ENCODE peak calls at places on chromosome 19, in six cellular contexts. B, R, H, U, M and D are unnamed samples.

GRCh38 chr19:29811125-29812079 is at the start of gene CCNE1:
- DNase-seq in M (peak), U (peak), H (peak), B (peak), R (peak), D (no peak)

GRCh38 chr19:18416778-18417249 is 2.4 kb upstream of the SSBP4 start:
- DNase-seq in R (peak), H (peak), M (peak), U (no peak), B (peak), D (no peak)

GRCh38 chr19:33622809-33623511 is 1.2 kb downstream of the CHST8 start:
- DNase-seq in R (no peak), U (no peak), H (peak), B (no peak), M (peak), D (no peak)

GRCh38 chr19:14433454-14434156 is 499 bp downstream of the PKN1 start:
- DNase-seq in M (no peak), R (no peak), B (peak), U (no peak), H (no peak), D (no peak)

GRCh38 chr19:3366104-3366760 is at the start of gene NFIC:
- DNase-seq in M (peak), R (peak), U (peak), H (no peak), B (peak), D (no peak)

GRCh38 chr19:42497492-42498226 is 30.6 kb downstream of the CEACAM1 start:
- DNase-seq in U (no peak), B (peak), M (no peak), H (no peak), R (no peak), D (no peak)

GRCh38 chr19:14416743-14417214 is 2.4 kb downstream of the DDX39A start:
- DNase-seq in U (no peak), M (no peak), B (peak), R (no peak), H (no peak), D (no peak)

GRCh38 chr19:7806234-7806633 is 23.8 kb upstream of the EVI5L start:
- DNase-seq in B (no peak), M (no peak), H (no peak), U (no peak), R (no peak), D (no peak)

GRCh38 chr19:53076984-53077383 is 26.2 kb downstream of the ZNF160 start:
- DNase-seq in U (no peak), B (no peak), M (peak), R (peak), H (peak), D (no peak)

GRCh38 chr19:17703823-17704463 is 15.3 kb upstream of the MAP1S start:
- DNase-seq in H (no peak), M (peak), B (peak), R (peak), U (peak), D (no peak)

GRCh38 chr19:47573076-47574026 is at the start of gene ZNF541:
- DNase-seq in R (peak), U (no peak), M (no peak), H (no peak), B (peak), D (no peak)

GRCh38 chr19:17240062-17240854 is 5.5 kb downstream of the NR2F6 start:
- DNase-seq in B (peak), U (no peak), M (no peak), R (no peak), H (no peak), D (no peak)

DNA sequence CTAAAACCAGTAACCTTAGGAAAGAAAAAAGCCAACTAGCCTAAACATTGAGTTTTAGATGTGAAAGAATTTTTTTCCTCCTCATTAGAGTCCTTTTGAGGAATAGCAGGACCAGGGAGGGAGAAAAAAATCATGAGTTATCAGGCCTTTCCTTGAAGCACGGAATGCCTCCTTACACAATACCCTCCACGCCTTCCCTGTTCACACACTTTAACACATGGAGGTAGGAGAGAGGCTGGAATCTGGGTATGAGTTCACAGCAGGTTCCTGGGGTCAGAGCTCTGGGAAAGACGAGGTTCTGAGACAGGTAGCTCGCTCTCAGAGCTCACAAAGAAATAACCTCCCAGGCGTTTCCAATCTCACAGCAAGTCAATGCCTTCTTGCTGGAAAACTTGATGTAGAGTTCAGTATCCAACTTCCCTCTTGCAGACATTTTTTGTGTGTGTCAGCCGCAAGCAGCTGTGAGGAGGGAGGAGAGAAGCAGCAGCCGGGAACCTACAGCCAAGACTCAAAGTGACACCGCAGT is 710 bp downstream of the ZNF573 start:
- DNase-seq in U (no peak), H (peak), R (peak), M (peak), B (no peak), D (no peak)
- H3K9ac ChIP-seq in U (peak), H (peak), R (peak), M (peak), B (peak), D (peak)

GRCh38 chr19:10086904-10087256 is 763 bp downstream of the SHFL start:
- DNase-seq in U (no peak), M (no peak), B (no peak), R (no peak), H (no peak), D (no peak)

GRCh38 chr19:10086032-10086903 is at the start of gene SHFL:
- DNase-seq in B (peak), U (no peak), H (peak), M (no peak), R (peak), D (no peak)

GRCh38 chr19:10085641-10086031 is 481 bp upstream of the SHFL start:
- DNase-seq in B (no peak), R (no peak), H (no peak), M (no peak), U (no peak), D (no peak)

GRCh38 chr19:10084803-10085202 is 1.3 kb upstream of the SHFL start:
- DNase-seq in M (no peak), B (no peak), H (no peak), U (no peak), R (no peak), D (no peak)

GRCh38 chr19:10083911-10084310 is 2.2 kb upstream of the SHFL start:
- DNase-seq in M (no peak), U (no peak), H (no peak), B (no peak), R (no peak), D (no peak)
- H3K27ac ChIP-seq in M (no peak), U (no peak), H (no peak), B (no peak), R (no peak), D (no peak)

DNA sequence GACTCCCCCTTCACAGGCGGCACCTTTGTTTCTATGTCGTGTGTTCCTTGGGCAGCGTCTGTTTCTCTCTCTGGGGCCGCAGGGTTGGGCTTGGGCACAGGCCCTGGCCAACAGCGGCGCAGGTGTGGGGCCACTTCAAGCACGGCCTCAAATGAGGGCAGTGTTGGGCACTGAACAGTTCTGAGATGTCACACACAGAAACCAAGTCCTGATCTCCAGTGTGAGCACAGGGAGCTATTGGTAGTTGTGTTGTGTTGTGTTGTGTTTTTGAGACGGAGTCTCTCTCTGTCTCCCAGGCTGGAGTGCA is 42.7 kb downstream of the GATAD2A start:
- DNase-seq in U (no peak), R (no peak), H (no peak), B (no peak), M (no peak), D (no peak)
- H3K9ac ChIP-seq in U (no peak), R (no peak), H (peak), B (no peak), M (no peak), D (no peak)

DNA sequence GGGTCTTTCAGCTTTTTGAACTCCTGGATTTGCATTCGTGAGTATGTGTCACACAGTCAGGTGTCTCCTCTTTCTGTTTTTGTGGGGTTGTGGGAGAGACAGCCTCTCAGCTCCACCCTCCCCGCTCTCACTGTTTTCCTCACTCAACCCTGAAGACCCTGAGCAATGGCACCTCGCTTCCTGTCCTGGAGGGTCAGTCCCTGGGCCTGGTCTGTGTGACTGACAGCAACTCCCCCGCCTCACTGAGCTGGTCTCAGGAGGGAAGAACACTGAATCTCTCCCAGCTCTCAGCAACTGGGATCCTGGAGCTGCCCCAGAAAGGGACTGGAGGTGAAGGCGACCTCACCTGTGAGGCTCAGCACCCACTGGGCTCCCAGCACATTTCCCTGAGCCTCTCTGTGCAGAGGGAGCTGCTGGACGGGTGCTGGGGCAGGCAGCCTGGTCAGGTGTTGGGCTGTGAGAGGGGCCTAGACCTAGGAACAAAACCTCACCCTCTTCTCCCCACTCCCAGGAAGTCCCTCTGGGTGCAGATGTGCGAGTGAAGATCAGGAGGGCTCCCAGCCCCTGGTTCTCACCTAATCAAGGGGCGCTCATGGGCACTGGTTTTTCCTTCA is 4.2 kb upstream of the SIGLEC7 start:
- DNase-seq in R (no peak), H (no peak), U (no peak), M (no peak), B (no peak), D (no peak)
- H3K27ac ChIP-seq in R (no peak), H (no peak), U (no peak), M (no peak), B (peak), D (no peak)

GRCh38 chr19:13181747-13182388 is 31.7 kb downstream of the IER2 start:
- DNase-seq in U (no peak), B (peak), R (peak), H (no peak), M (no peak), D (no peak)
- H3K9ac ChIP-seq in U (no peak), B (peak), R (peak), H (no peak), M (no peak), D (peak)

DNA sequence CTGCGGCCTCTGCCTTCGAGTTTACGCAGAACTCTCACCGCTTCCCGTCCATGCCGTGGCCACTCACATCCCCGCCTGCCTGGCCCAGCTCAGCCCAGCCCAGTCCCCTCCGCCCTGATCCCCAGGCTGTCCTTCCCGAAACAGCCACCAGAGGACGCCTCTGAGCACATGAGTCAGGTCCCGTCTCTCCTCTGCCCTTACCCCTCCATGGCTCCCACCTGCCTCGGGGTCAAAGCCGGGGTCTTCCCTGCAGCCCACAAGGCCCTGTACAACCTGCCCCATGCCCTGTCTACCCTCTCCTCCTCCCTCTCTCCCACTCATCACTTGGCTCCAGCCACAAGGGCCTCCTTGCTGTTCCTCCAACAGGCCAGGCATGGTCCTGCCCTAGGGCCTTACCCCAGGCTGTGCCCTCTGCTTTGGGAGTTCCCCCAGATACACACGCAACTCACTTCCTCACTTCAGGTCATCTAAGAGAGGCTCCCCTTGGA is 8.1 kb upstream of the SEMA6B start:
- DNase-seq in B (peak), M (peak), H (peak), R (peak), U (no peak), D (no peak)
- H3K27ac ChIP-seq in B (no peak), M (no peak), H (no peak), R (no peak), U (peak), D (no peak)

DNA sequence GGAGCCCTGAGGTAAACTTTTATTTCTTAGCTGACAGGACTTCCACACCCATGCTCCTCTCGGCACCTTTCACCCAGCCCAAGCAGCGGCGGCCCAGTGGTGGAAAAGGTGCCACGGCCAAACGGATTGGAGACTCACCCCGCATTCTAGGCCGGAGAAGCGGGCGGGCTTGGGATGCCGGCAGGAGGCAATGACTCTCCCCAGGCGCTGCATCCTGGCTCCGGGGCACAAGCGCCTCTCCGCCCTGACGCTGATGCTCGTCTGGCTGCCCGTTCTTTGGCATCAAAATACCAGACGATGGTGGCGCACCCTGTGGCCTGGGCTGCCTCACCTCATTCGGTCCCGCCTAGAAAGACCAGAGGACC is 6.7 kb upstream of the ZNF606 start:
- DNase-seq in M (no peak), U (no peak), B (no peak), R (no peak), H (no peak), D (no peak)
- H3K9ac ChIP-seq in M (no peak), U (no peak), B (no peak), R (no peak), H (peak), D (no peak)

GRCh38 chr19:1680976-1681375 is 28.6 kb upstream of the TCF3 start:
- DNase-seq in M (no peak), H (no peak), R (no peak), B (no peak), U (no peak), D (no peak)
- H3K27ac ChIP-seq in M (no peak), H (no peak), R (no peak), B (no peak), U (no peak), D (no peak)

DNA sequence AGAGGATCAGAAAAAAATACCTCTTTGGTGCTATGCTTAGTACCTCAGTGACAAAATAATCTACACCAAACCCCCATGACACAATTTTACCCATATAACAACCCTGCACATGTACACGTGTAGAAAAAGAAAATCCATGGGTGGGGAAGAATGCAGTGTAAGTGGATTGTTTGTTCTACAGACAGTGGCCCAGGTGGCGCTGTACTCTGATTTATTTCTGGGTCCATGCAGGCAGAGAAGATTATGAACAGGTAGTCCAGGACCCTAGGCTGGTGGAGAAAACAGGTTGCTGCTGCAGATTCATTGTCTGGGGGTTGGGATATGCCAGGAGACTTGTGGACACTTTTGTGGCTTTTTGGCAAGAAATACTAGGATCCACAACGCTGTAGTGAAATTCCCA is 9.1 kb downstream of the ZNF100 start:
- DNase-seq in U (no peak), H (no peak), B (no peak), M (no peak), R (no peak), D (no peak)
- H3K9ac ChIP-seq in U (no peak), H (no peak), B (no peak), M (no peak), R (no peak), D (no peak)